ENCODE peak calls at places on chromosomes 13 and 19, in seven cellular contexts. G is mesendoderm, B is IMR-90, J is neuronal stem cell, K is H9, E is H1, U is trophoblast cell. Y is an unnamed sample.

GRCh38 chr13:26471807-26472206 is 85.7 kb upstream of the WASF3 start:
- DNase-seq in G (no peak), B (no peak), J (no peak), K (no peak), E (peak; percentile 47), U (no peak), Y (no peak)

GRCh38 chr19:44476559-44477408 is 23.5 kb downstream of the ZNF180 start:
- DNase-seq in G (peak; percentile 55), B (peak; percentile 15), J (no peak), K (no peak), E (no peak), U (no peak), Y (peak; percentile 30)

GRCh38 chr19:52786078-52786463 is 520 bp downstream of the ZNF600 start:
- DNase-seq in G (no peak), B (no peak), J (no peak), K (no peak), E (peak; percentile 55), U (no peak), Y (no peak)

GRCh38 chr13:99909836-99910619 is 61.5 kb downstream of the ZIC5 start:
- DNase-seq in G (no peak), B (no peak), J (no peak), K (no peak), E (no peak), U (no peak), Y (no peak)

GRCh38 chr19:443005-443404 is 17.8 kb downstream of the SHC2 start:
- DNase-seq in G (no peak), B (no peak), J (no peak), K (no peak), E (no peak), U (no peak), Y (no peak)

GRCh38 chr19:16380943-16381755 is 56.5 kb downstream of the KLF2 start:
- DNase-seq in G (no peak), B (no peak), J (no peak), K (no peak), E (no peak), U (no peak), Y (no peak)

GRCh38 chr13:67175836-67176235 is 54.3 kb downstream of the PCDH9 start:
- DNase-seq in G (no peak), B (no peak), J (no peak), K (no peak), E (no peak), U (no peak), Y (no peak)

GRCh38 chr19:8373867-8374813 is 10.2 kb downstream of the ANGPTL4 start:
- DNase-seq in G (no peak), B (no peak), J (no peak), K (no peak), E (no peak), U (no peak), Y (no peak)

GRCh38 chr19:42343344-42344110 is 18.1 kb downstream of the MEGF8 start:
- DNase-seq in G (peak; percentile 28), B (no peak), J (no peak), K (peak; percentile 64), E (peak; percentile 82), U (no peak), Y (no peak)

GRCh38 chr19:39428309-39429112 is 7.2 kb downstream of the RPS16 start:
- DNase-seq in G (peak; percentile 97), B (peak; percentile 96), J (peak; percentile 72), K (peak; percentile 93), E (peak; percentile 88), U (peak; percentile 75), Y (peak; percentile 98)

GRCh38 chr19:55494172-55494761 is 6.0 kb downstream of the SSC5D start:
- DNase-seq in G (no peak), B (peak; percentile 75), J (no peak), K (no peak), E (no peak), U (no peak), Y (no peak)

GRCh38 chr19:55080915-55081772 is 5.5 kb downstream of the EPS8L1 start:
- DNase-seq in G (peak; percentile 94), B (peak; percentile 44), J (no peak), K (peak; percentile 99), E (peak; percentile 99), U (peak; percentile 84), Y (peak; percentile 81)

GRCh38 chr13:78520425-78520824 is 82.9 kb downstream of the POU4F1 start:
- DNase-seq in G (no peak), B (no peak), J (no peak), K (no peak), E (no peak), U (no peak), Y (no peak)

GRCh38 chr13:89554801-89555200 is 1792.7 kb upstream of the MIR17HG start:
- DNase-seq in G (no peak), B (no peak), J (no peak), K (no peak), E (no peak), U (no peak), Y (no peak)

GRCh38 chr13:26310470-26310869 is 56.5 kb downstream of the CDK8 start:
- DNase-seq in G (no peak), B (no peak), J (no peak), K (no peak), E (no peak), U (no peak), Y (no peak)

DNA sequence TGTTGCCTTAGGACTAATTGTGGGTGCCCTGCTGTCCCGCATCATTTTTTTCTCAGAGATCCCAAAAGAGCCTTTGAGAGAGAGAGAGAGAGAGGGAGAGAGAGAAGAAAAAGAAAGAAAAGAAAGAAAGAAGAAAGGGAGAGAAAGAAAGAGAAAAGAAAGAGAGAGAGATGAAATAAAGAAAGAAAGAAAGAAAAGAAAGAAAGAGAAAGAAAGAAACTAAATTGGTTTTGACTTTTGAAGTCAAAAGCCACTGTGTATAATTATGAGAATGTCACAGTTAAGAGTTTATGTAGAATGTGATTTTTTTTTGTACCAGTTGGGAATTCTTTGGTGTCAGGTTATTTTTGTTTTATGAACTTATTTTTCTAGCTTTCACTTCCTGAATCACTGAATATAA is 43.4 kb upstream of the AKAP11 start:
- DNase-seq in G (no peak), B (no peak), J (no peak), K (no peak), E (no peak), U (no peak), Y (no peak)
- H2AK5ac ChIP-seq in G (no peak overlapping the region), B (no peak overlapping the region), J (no peak overlapping the region), K (no peak overlapping the region), E (no peak overlapping the region), U (no peak overlapping the region), Y (no peak overlapping the region)

GRCh38 chr19:6273701-6274601 is 5.8 kb downstream of the MLLT1 start:
- DNase-seq in G (no peak), B (peak; percentile 88), J (no peak), K (no peak), E (no peak), U (no peak), Y (peak; percentile 97)
- H2AK5ac ChIP-seq in G (no peak overlapping the region), B (peak overlapping the region; percentile 99), J (no peak overlapping the region), K (no peak overlapping the region), E (no peak overlapping the region), U (no peak overlapping the region), Y (no peak overlapping the region)

GRCh38 chr19:28985201-28985600 is 227.8 kb downstream of the UQCRFS1 start:
- DNase-seq in G (no peak), B (no peak), J (no peak), K (no peak), E (no peak), U (no peak), Y (no peak)

GRCh38 chr19:28988066-28988465 is 224.9 kb downstream of the UQCRFS1 start:
- DNase-seq in G (no peak), B (no peak), J (no peak), K (no peak), E (no peak), U (no peak), Y (no peak)

GRCh38 chr19:28990522-28990921 is 222.4 kb downstream of the UQCRFS1 start:
- DNase-seq in G (peak; percentile 17), B (no peak), J (no peak), K (peak; percentile 41), E (no peak), U (no peak), Y (no peak)

GRCh38 chr19:28984315-28984714 is 228.6 kb downstream of the UQCRFS1 start:
- DNase-seq in G (no peak), B (no peak), J (no peak), K (no peak), E (no peak), U (no peak), Y (no peak)

DNA sequence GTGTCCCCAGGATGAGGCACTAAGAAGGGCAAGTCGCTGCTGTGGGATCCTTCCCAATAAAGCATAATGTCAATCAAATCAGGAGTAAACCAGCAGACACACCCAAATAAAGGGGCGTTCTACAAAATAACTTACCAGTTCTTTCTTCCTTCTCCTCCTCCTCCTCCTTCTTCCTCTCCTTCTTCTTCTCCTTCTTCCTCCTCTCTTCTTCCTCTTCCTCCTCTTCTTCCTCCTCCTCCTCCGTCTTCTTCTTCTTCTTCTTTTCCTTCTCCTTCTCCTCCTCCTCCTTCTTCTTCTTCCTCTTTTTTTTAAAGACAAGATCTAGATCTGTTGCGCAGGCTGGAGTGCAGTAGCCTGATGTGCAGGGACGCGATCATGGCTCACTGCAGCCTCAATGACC is 225.8 kb downstream of the UQCRFS1 start:
- DNase-seq in G (no peak), B (no peak), J (no peak), K (no peak), E (no peak), U (no peak), Y (no peak)
- H2AK5ac ChIP-seq in G (no peak overlapping the region), B (no peak overlapping the region), J (no peak overlapping the region), K (no peak overlapping the region), E (no peak overlapping the region), U (no peak overlapping the region), Y (no peak overlapping the region)

DNA sequence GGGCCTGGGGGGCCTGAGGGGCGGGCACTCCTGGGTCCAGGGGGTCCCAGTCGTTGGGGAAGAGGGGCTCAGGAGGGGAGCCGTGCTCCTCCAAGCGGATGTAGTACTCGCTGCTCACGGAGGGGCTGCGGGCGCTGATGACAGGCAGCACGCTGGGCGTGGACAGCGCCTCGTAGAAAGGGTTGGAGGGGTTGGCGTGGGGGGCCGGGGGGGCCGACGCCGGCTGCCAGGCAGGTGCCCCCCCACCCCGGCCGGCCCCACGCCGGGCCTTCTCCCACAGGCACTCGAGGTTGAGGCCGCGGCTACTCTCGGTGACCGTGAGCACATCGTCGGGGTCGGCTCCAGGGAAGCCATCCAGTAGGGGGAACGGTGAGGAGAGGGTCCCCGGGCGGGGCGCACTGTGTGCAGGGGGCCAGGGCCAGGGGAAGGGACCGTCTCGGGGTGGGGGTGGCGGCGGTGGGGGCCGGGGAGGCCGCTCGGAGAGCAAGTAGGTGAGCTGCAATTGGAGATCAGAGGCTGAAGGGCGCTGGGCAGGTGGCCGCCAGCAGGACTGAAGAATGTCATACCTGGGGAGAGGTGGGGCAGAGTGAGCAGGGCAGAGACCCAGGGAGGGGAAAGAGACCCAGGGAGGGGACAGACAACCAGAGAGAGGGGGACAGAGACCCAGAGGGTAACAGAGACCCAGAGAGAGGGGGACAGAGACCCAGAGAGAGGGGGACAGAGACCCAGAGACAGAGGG is 12.1 kb downstream of the LMTK3 start:
- DNase-seq in G (no peak), B (no peak), J (no peak), K (no peak), E (no peak), U (no peak), Y (no peak)
- H2AK5ac ChIP-seq in G (no peak overlapping the region), B (no peak overlapping the region), J (no peak overlapping the region), K (no peak overlapping the region), E (no peak overlapping the region), U (no peak overlapping the region), Y (no peak overlapping the region)

DNA sequence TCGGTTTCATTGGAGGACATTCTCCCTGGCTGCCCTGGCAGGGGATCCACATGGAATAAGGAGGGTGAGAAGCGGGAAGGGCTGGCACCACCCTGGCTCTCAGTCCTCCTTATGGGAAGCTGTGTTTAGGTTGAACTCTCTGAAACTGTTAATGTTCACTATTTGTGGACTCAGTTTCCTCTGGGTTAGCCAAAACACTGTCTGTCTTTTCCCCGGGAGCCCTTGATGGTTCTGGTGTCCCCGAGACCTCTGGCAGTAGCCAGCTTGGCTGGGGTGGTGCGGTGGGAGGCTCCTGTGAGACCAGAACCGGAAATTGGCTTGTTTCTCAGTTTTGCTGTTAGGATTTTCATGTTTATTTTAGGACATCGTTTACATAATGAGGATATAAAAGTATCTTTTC is 48.3 kb upstream of the TEX29 start:
- DNase-seq in G (no peak), B (no peak), J (no peak), K (no peak), E (no peak), U (no peak), Y (no peak)
- H2AK5ac ChIP-seq in G (no peak overlapping the region), B (peak overlapping the region; percentile 66), J (no peak overlapping the region), K (no peak overlapping the region), E (no peak overlapping the region), U (no peak overlapping the region), Y (no peak overlapping the region)

Y was measured in mesenchymal stem cell.